ENCODE peak calls at places on chromosomes 13 and 19, in eight cellular contexts. One of them, this sample, is unnamed.

GRCh38 chr13:99307648-99308339 is 595 bp upstream of the GPR183 start:
- DNase-seq in activated CD4-positive, alpha-beta T cell treated with anti-CD3 and anti-CD28 coated beads for 36 hours: peak
- DNase-seq in stomach: no peak
- DNase-seq in OCI-LY7: no peak
- DNase-seq in germinal center: no peak
- DNase-seq in cardiac muscle cell: peak
- DNase-seq in CD8-positive, alpha-beta memory T cell: no peak
- DNase-seq in COR-L47: no peak
- DNase-seq in this sample: no peak

GRCh38 chr13:27117158-27117557 is 54.5 kb downstream of the USP12 start:
- DNase-seq in stomach: no peak
- DNase-seq in activated CD4-positive, alpha-beta T cell treated with anti-CD3 and anti-CD28 coated beads for 36 hours: no peak
- DNase-seq in cardiac muscle cell: no peak
- DNase-seq in CD8-positive, alpha-beta memory T cell: no peak
- DNase-seq in germinal center: no peak
- DNase-seq in COR-L47: no peak
- DNase-seq in OCI-LY7: no peak
- DNase-seq in this sample: no peak

GRCh38 chr19:45140144-45140503 is 20.7 kb downstream of the NKPD1 start:
- DNase-seq in stomach: no peak
- DNase-seq in germinal center: no peak
- DNase-seq in CD8-positive, alpha-beta memory T cell: no peak
- DNase-seq in COR-L47: no peak
- DNase-seq in cardiac muscle cell: no peak
- DNase-seq in activated CD4-positive, alpha-beta T cell treated with anti-CD3 and anti-CD28 coated beads for 36 hours: no peak
- DNase-seq in OCI-LY7: no peak
- DNase-seq in this sample: peak

GRCh38 chr13:107031691-107032090 is 463.8 kb upstream of the ARGLU1 start:
- DNase-seq in activated CD4-positive, alpha-beta T cell treated with anti-CD3 and anti-CD28 coated beads for 36 hours: no peak
- DNase-seq in CD8-positive, alpha-beta memory T cell: no peak
- DNase-seq in stomach: no peak
- DNase-seq in COR-L47: no peak
- DNase-seq in cardiac muscle cell: no peak
- DNase-seq in OCI-LY7: no peak
- DNase-seq in germinal center: no peak
- DNase-seq in this sample: no peak

GRCh38 chr19:47112166-47112663 is 1.4 kb downstream of the ZC3H4 start:
- DNase-seq in CD8-positive, alpha-beta memory T cell: peak
- DNase-seq in stomach: peak
- DNase-seq in germinal center: peak
- DNase-seq in COR-L47: peak
- DNase-seq in cardiac muscle cell: peak
- DNase-seq in OCI-LY7: peak
- DNase-seq in activated CD4-positive, alpha-beta T cell treated with anti-CD3 and anti-CD28 coated beads for 36 hours: peak
- DNase-seq in this sample: peak

GRCh38 chr19:44777715-44778347 is at the start of gene CBLC:
- DNase-seq in activated CD4-positive, alpha-beta T cell treated with anti-CD3 and anti-CD28 coated beads for 36 hours: no peak
- DNase-seq in CD8-positive, alpha-beta memory T cell: no peak
- DNase-seq in stomach: peak
- DNase-seq in cardiac muscle cell: no peak
- DNase-seq in germinal center: no peak
- DNase-seq in COR-L47: peak
- DNase-seq in OCI-LY7: no peak
- DNase-seq in this sample: no peak

GRCh38 chr19:14536926-14537692 is 7.7 kb downstream of the TECR start:
- DNase-seq in OCI-LY7: peak
- DNase-seq in germinal center: peak
- DNase-seq in CD8-positive, alpha-beta memory T cell: peak
- DNase-seq in activated CD4-positive, alpha-beta T cell treated with anti-CD3 and anti-CD28 coated beads for 36 hours: peak
- DNase-seq in COR-L47: no peak
- DNase-seq in stomach: peak
- DNase-seq in cardiac muscle cell: peak
- DNase-seq in this sample: peak

GRCh38 chr19:6161271-6161850 is 25.9 kb downstream of the ACSBG2 start:
- DNase-seq in CD8-positive, alpha-beta memory T cell: peak
- DNase-seq in activated CD4-positive, alpha-beta T cell treated with anti-CD3 and anti-CD28 coated beads for 36 hours: peak
- DNase-seq in COR-L47: peak
- DNase-seq in stomach: no peak
- DNase-seq in germinal center: peak
- DNase-seq in OCI-LY7: peak
- DNase-seq in cardiac muscle cell: peak
- DNase-seq in this sample: peak

GRCh38 chr19:10402441-10403038 is 802 bp downstream of the CDC37 start:
- DNase-seq in CD8-positive, alpha-beta memory T cell: no peak
- DNase-seq in activated CD4-positive, alpha-beta T cell treated with anti-CD3 and anti-CD28 coated beads for 36 hours: no peak
- DNase-seq in stomach: no peak
- DNase-seq in germinal center: no peak
- DNase-seq in OCI-LY7: peak
- DNase-seq in COR-L47: peak
- DNase-seq in cardiac muscle cell: peak
- DNase-seq in this sample: no peak

GRCh38 chr13:110426745-110427144 is 119.7 kb downstream of the COL4A2 start:
- DNase-seq in stomach: no peak
- DNase-seq in COR-L47: no peak
- DNase-seq in OCI-LY7: no peak
- DNase-seq in activated CD4-positive, alpha-beta T cell treated with anti-CD3 and anti-CD28 coated beads for 36 hours: no peak
- DNase-seq in cardiac muscle cell: no peak
- DNase-seq in CD8-positive, alpha-beta memory T cell: no peak
- DNase-seq in germinal center: no peak
- DNase-seq in this sample: no peak

GRCh38 chr19:50564229-50565105 is 3.8 kb downstream of the LRRC4B start:
- DNase-seq in stomach: no peak
- DNase-seq in cardiac muscle cell: no peak
- DNase-seq in germinal center: no peak
- DNase-seq in COR-L47: no peak
- DNase-seq in activated CD4-positive, alpha-beta T cell treated with anti-CD3 and anti-CD28 coated beads for 36 hours: no peak
- DNase-seq in OCI-LY7: no peak
- DNase-seq in CD8-positive, alpha-beta memory T cell: no peak
- DNase-seq in this sample: no peak

GRCh38 chr19:33349319-33350289 is 23.9 kb upstream of the CEBPG start:
- DNase-seq in activated CD4-positive, alpha-beta T cell treated with anti-CD3 and anti-CD28 coated beads for 36 hours: no peak
- DNase-seq in OCI-LY7: no peak
- DNase-seq in stomach: no peak
- DNase-seq in COR-L47: no peak
- DNase-seq in CD8-positive, alpha-beta memory T cell: no peak
- DNase-seq in germinal center: no peak
- DNase-seq in cardiac muscle cell: no peak
- DNase-seq in this sample: no peak

GRCh38 chr13:26531751-26532150 is 25.7 kb upstream of the WASF3 start:
- DNase-seq in stomach: no peak
- DNase-seq in CD8-positive, alpha-beta memory T cell: no peak
- DNase-seq in cardiac muscle cell: no peak
- DNase-seq in OCI-LY7: no peak
- DNase-seq in COR-L47: peak
- DNase-seq in activated CD4-positive, alpha-beta T cell treated with anti-CD3 and anti-CD28 coated beads for 36 hours: no peak
- DNase-seq in germinal center: no peak
- DNase-seq in this sample: no peak

GRCh38 chr13:91058066-91058465 is 289.4 kb upstream of the MIR17HG start:
- DNase-seq in CD8-positive, alpha-beta memory T cell: no peak
- DNase-seq in germinal center: no peak
- DNase-seq in activated CD4-positive, alpha-beta T cell treated with anti-CD3 and anti-CD28 coated beads for 36 hours: no peak
- DNase-seq in OCI-LY7: no peak
- DNase-seq in stomach: no peak
- DNase-seq in cardiac muscle cell: peak
- DNase-seq in COR-L47: no peak
- DNase-seq in this sample: no peak

GRCh38 chr19:3108775-3109174 is 14.6 kb downstream of the GNA11 start:
- DNase-seq in stomach: peak
- DNase-seq in activated CD4-positive, alpha-beta T cell treated with anti-CD3 and anti-CD28 coated beads for 36 hours: peak
- DNase-seq in OCI-LY7: peak
- DNase-seq in COR-L47: peak
- DNase-seq in germinal center: peak
- DNase-seq in CD8-positive, alpha-beta memory T cell: peak
- DNase-seq in cardiac muscle cell: peak
- DNase-seq in this sample: peak

GRCh38 chr13:50222569-50223332 is 207.5 kb downstream of the KCNRG start:
- DNase-seq in cardiac muscle cell: peak
- DNase-seq in OCI-LY7: no peak
- DNase-seq in COR-L47: no peak
- DNase-seq in activated CD4-positive, alpha-beta T cell treated with anti-CD3 and anti-CD28 coated beads for 36 hours: peak
- DNase-seq in stomach: peak
- DNase-seq in CD8-positive, alpha-beta memory T cell: no peak
- DNase-seq in germinal center: no peak
- DNase-seq in this sample: peak

GRCh38 chr19:35751839-35752745 is 3.7 kb downstream of the LIN37 start:
- DNase-seq in COR-L47: no peak
- DNase-seq in cardiac muscle cell: no peak
- DNase-seq in CD8-positive, alpha-beta memory T cell: no peak
- DNase-seq in activated CD4-positive, alpha-beta T cell treated with anti-CD3 and anti-CD28 coated beads for 36 hours: no peak
- DNase-seq in stomach: no peak
- DNase-seq in OCI-LY7: no peak
- DNase-seq in germinal center: no peak
- DNase-seq in this sample: no peak

GRCh38 chr13:36385471-36385870 is 39.3 kb upstream of the SPART start:
- DNase-seq in CD8-positive, alpha-beta memory T cell: no peak
- DNase-seq in activated CD4-positive, alpha-beta T cell treated with anti-CD3 and anti-CD28 coated beads for 36 hours: no peak
- DNase-seq in germinal center: no peak
- DNase-seq in COR-L47: no peak
- DNase-seq in OCI-LY7: no peak
- DNase-seq in cardiac muscle cell: no peak
- DNase-seq in stomach: no peak
- DNase-seq in this sample: no peak

GRCh38 chr19:20273951-20274578 is 107.1 kb downstream of the ZNF486 start:
- DNase-seq in COR-L47: no peak
- DNase-seq in stomach: no peak
- DNase-seq in CD8-positive, alpha-beta memory T cell: no peak
- DNase-seq in activated CD4-positive, alpha-beta T cell treated with anti-CD3 and anti-CD28 coated beads for 36 hours: no peak
- DNase-seq in OCI-LY7: peak
- DNase-seq in cardiac muscle cell: no peak
- DNase-seq in germinal center: peak
- DNase-seq in this sample: no peak

GRCh38 chr13:99442273-99442895 is 58.9 kb upstream of the TM9SF2 start:
- DNase-seq in CD8-positive, alpha-beta memory T cell: peak
- DNase-seq in COR-L47: peak
- DNase-seq in stomach: peak
- DNase-seq in activated CD4-positive, alpha-beta T cell treated with anti-CD3 and anti-CD28 coated beads for 36 hours: peak
- DNase-seq in germinal center: peak
- DNase-seq in cardiac muscle cell: peak
- DNase-seq in OCI-LY7: peak
- DNase-seq in this sample: peak

GRCh38 chr19:48900477-48901452 is 653 bp downstream of the NUCB1 start:
- DNase-seq in CD8-positive, alpha-beta memory T cell: peak
- DNase-seq in OCI-LY7: peak
- DNase-seq in cardiac muscle cell: peak
- DNase-seq in stomach: no peak
- DNase-seq in COR-L47: no peak
- DNase-seq in germinal center: peak
- DNase-seq in activated CD4-positive, alpha-beta T cell treated with anti-CD3 and anti-CD28 coated beads for 36 hours: peak
- DNase-seq in this sample: peak

GRCh38 chr19:18591735-18592385 is 3.3 kb downstream of the REX1BD start:
- DNase-seq in COR-L47: no peak
- DNase-seq in cardiac muscle cell: no peak
- DNase-seq in CD8-positive, alpha-beta memory T cell: no peak
- DNase-seq in stomach: no peak
- DNase-seq in germinal center: no peak
- DNase-seq in OCI-LY7: no peak
- DNase-seq in activated CD4-positive, alpha-beta T cell treated with anti-CD3 and anti-CD28 coated beads for 36 hours: no peak
- DNase-seq in this sample: no peak

GRCh38 chr13:42985312-42986175 is 6.5 kb downstream of the EPSTI1 start:
- DNase-seq in germinal center: no peak
- DNase-seq in activated CD4-positive, alpha-beta T cell treated with anti-CD3 and anti-CD28 coated beads for 36 hours: no peak
- DNase-seq in stomach: peak
- DNase-seq in OCI-LY7: no peak
- DNase-seq in cardiac muscle cell: peak
- DNase-seq in CD8-positive, alpha-beta memory T cell: no peak
- DNase-seq in COR-L47: no peak
- DNase-seq in this sample: no peak

GRCh38 chr19:50602496-50602895 is 34.3 kb upstream of the LRRC4B start:
- DNase-seq in COR-L47: no peak
- DNase-seq in OCI-LY7: no peak
- DNase-seq in cardiac muscle cell: no peak
- DNase-seq in germinal center: no peak
- DNase-seq in CD8-positive, alpha-beta memory T cell: no peak
- DNase-seq in stomach: no peak
- DNase-seq in activated CD4-positive, alpha-beta T cell treated with anti-CD3 and anti-CD28 coated beads for 36 hours: no peak
- DNase-seq in this sample: no peak

GRCh38 chr13:39306639-39307589 is 268.7 kb downstream of the NHLRC3 start:
- DNase-seq in COR-L47: no peak
- DNase-seq in germinal center: no peak
- DNase-seq in CD8-positive, alpha-beta memory T cell: no peak
- DNase-seq in cardiac muscle cell: no peak
- DNase-seq in activated CD4-positive, alpha-beta T cell treated with anti-CD3 and anti-CD28 coated beads for 36 hours: peak
- DNase-seq in OCI-LY7: no peak
- DNase-seq in stomach: no peak
- DNase-seq in this sample: no peak

GRCh38 chr19:58118979-58119733 is 21.1 kb upstream of the ZSCAN18 start:
- DNase-seq in cardiac muscle cell: no peak
- DNase-seq in activated CD4-positive, alpha-beta T cell treated with anti-CD3 and anti-CD28 coated beads for 36 hours: no peak
- DNase-seq in CD8-positive, alpha-beta memory T cell: no peak
- DNase-seq in OCI-LY7: no peak
- DNase-seq in stomach: no peak
- DNase-seq in germinal center: no peak
- DNase-seq in COR-L47: no peak
- DNase-seq in this sample: no peak

GRCh38 chr13:57253551-57253950 is 86.6 kb downstream of the PRR20E start:
- DNase-seq in stomach: no peak
- DNase-seq in germinal center: no peak
- DNase-seq in cardiac muscle cell: no peak
- DNase-seq in OCI-LY7: no peak
- DNase-seq in CD8-positive, alpha-beta memory T cell: no peak
- DNase-seq in COR-L47: no peak
- DNase-seq in activated CD4-positive, alpha-beta T cell treated with anti-CD3 and anti-CD28 coated beads for 36 hours: no peak
- DNase-seq in this sample: no peak

GRCh38 chr19:1816530-1817298 is 4.6 kb upstream of the ATP8B3 start:
- DNase-seq in activated CD4-positive, alpha-beta T cell treated with anti-CD3 and anti-CD28 coated beads for 36 hours: no peak
- DNase-seq in cardiac muscle cell: no peak
- DNase-seq in stomach: no peak
- DNase-seq in germinal center: no peak
- DNase-seq in CD8-positive, alpha-beta memory T cell: no peak
- DNase-seq in OCI-LY7: no peak
- DNase-seq in COR-L47: no peak
- DNase-seq in this sample: no peak

GRCh38 chr19:10419646-10420443 is 493 bp upstream of the PDE4A start:
- DNase-seq in COR-L47: peak
- DNase-seq in activated CD4-positive, alpha-beta T cell treated with anti-CD3 and anti-CD28 coated beads for 36 hours: peak
- DNase-seq in CD8-positive, alpha-beta memory T cell: no peak
- DNase-seq in germinal center: no peak
- DNase-seq in cardiac muscle cell: peak
- DNase-seq in stomach: no peak
- DNase-seq in OCI-LY7: peak
- DNase-seq in this sample: peak

GRCh38 chr19:7751157-7751783 is 3.9 kb upstream of the CD209 start:
- DNase-seq in CD8-positive, alpha-beta memory T cell: peak
- DNase-seq in OCI-LY7: peak
- DNase-seq in stomach: no peak
- DNase-seq in cardiac muscle cell: no peak
- DNase-seq in germinal center: no peak
- DNase-seq in COR-L47: no peak
- DNase-seq in activated CD4-positive, alpha-beta T cell treated with anti-CD3 and anti-CD28 coated beads for 36 hours: peak
- DNase-seq in this sample: peak

GRCh38 chr13:85406269-85406975 is 392.8 kb downstream of the SLITRK6 start:
- DNase-seq in COR-L47: no peak
- DNase-seq in CD8-positive, alpha-beta memory T cell: no peak
- DNase-seq in cardiac muscle cell: no peak
- DNase-seq in germinal center: no peak
- DNase-seq in activated CD4-positive, alpha-beta T cell treated with anti-CD3 and anti-CD28 coated beads for 36 hours: no peak
- DNase-seq in OCI-LY7: no peak
- DNase-seq in stomach: no peak
- DNase-seq in this sample: no peak

This sample was measured in CD4-positive, alpha-beta memory T cell.